ENCODE peak calls at places on chromosomes 2 and 18, in seven cellular contexts. V is AG08396, B is NCI-H2081, Q is choroid plexus epithelial cell, J is T-helper 1 cell, Y is NCI-H524 treated with DMSO at 0.1 percent for 48 hours, L is NCI-H1092. P is an unnamed sample.

GRCh38 chr2:191521608-191522208 is 156.2 kb upstream of the NABP1 start:
- DNase-seq in L (no peak), Y (no peak), V (peak), J (no peak), B (peak), Q (peak), P (no peak)

GRCh38 chr18:51149605-51150429 is 47.7 kb downstream of the MEX3C start:
- DNase-seq in J (no peak), Q (peak), Y (no peak), V (peak), B (no peak), L (no peak), P (no peak)

GRCh38 chr2:239154971-239155805 is 245.6 kb downstream of the HDAC4 start:
- DNase-seq in J (no peak), V (no peak), Y (no peak), L (no peak), Q (no peak), B (no peak), P (no peak)

GRCh38 chr2:134359367-134360081 is 105.7 kb downstream of the MGAT5 start:
- DNase-seq in V (no peak), L (peak), B (peak), Q (no peak), J (no peak), Y (peak), P (no peak)

GRCh38 chr18:1559563-1559962 is 654.9 kb downstream of the ADCYAP1 start:
- DNase-seq in Q (no peak), Y (no peak), B (peak), V (no peak), L (no peak), J (no peak), P (no peak)

GRCh38 chr18:13387856-13388548 is 169.4 kb downstream of the LDLRAD4 start:
- DNase-seq in V (peak), Q (no peak), L (no peak), J (no peak), B (no peak), Y (no peak), P (no peak)

GRCh38 chr2:32937602-32938450 is 8.9 kb upstream of the LTBP1 start:
- DNase-seq in B (no peak), V (no peak), Y (peak), Q (peak), L (no peak), J (no peak), P (no peak)

GRCh38 chr2:108575132-108575966 is 41.1 kb downstream of the LIMS1 start:
- DNase-seq in Q (peak), Y (no peak), J (no peak), L (no peak), V (peak), B (no peak), P (no peak)

GRCh38 chr2:72718906-72719305 is 106.9 kb downstream of the EXOC6B start:
- DNase-seq in B (no peak), V (no peak), Y (no peak), L (no peak), J (no peak), Q (no peak), P (no peak)

P was measured in effector memory CD8-positive, alpha-beta T cell.